ENCODE peak calls at places on chromosomes 6 and 20, in nine cellular contexts. One of them, this sample, is unnamed.

GRCh38 chr6:67393356-67393755 is 1241.7 kb upstream of the ADGRB3 start:
- DNase-seq in psoas muscle: no peak
- DNase-seq in neural crest cell: no peak
- DNase-seq in HCT116: no peak
- DNase-seq in heart right ventricle: no peak
- DNase-seq in endothelial cell: no peak
- DNase-seq in transverse colon: no peak
- DNase-seq in tibial nerve: no peak
- DNase-seq in mucosa of descending colon: no peak
- DNase-seq in this sample: no peak

GRCh38 chr6:105954148-105954547 is 132.0 kb upstream of the PRDM1 start:
- DNase-seq in endothelial cell: no peak
- DNase-seq in psoas muscle: no peak
- DNase-seq in transverse colon: peak
- DNase-seq in tibial nerve: no peak
- DNase-seq in neural crest cell: no peak
- DNase-seq in mucosa of descending colon: no peak
- DNase-seq in heart right ventricle: no peak
- DNase-seq in HCT116: no peak
- DNase-seq in this sample: no peak

GRCh38 chr20:63067721-63068560 is 61.2 kb upstream of the BHLHE23 start:
- DNase-seq in mucosa of descending colon: peak
- DNase-seq in transverse colon: no peak
- DNase-seq in neural crest cell: no peak
- DNase-seq in endothelial cell: no peak
- DNase-seq in HCT116: no peak
- DNase-seq in psoas muscle: peak
- DNase-seq in tibial nerve: no peak
- DNase-seq in heart right ventricle: no peak
- DNase-seq in this sample: no peak

GRCh38 chr6:118761643-118762042 is 110.3 kb upstream of the CEP85L start:
- DNase-seq in neural crest cell: no peak
- DNase-seq in transverse colon: no peak
- DNase-seq in endothelial cell: no peak
- DNase-seq in mucosa of descending colon: no peak
- DNase-seq in tibial nerve: no peak
- DNase-seq in heart right ventricle: no peak
- DNase-seq in psoas muscle: no peak
- DNase-seq in HCT116: no peak
- DNase-seq in this sample: no peak

GRCh38 chr6:117545161-117545595 is 57.1 kb downstream of the GOPC start:
- DNase-seq in psoas muscle: no peak
- DNase-seq in HCT116: no peak
- DNase-seq in neural crest cell: no peak
- DNase-seq in heart right ventricle: no peak
- DNase-seq in tibial nerve: no peak
- DNase-seq in mucosa of descending colon: no peak
- DNase-seq in endothelial cell: no peak
- DNase-seq in transverse colon: no peak
- DNase-seq in this sample: peak

GRCh38 chr6:3822747-3823445 is 26.3 kb upstream of the FAM50B start:
- DNase-seq in tibial nerve: no peak
- DNase-seq in psoas muscle: no peak
- DNase-seq in transverse colon: no peak
- DNase-seq in heart right ventricle: no peak
- DNase-seq in mucosa of descending colon: no peak
- DNase-seq in neural crest cell: no peak
- DNase-seq in endothelial cell: no peak
- DNase-seq in HCT116: no peak
- DNase-seq in this sample: no peak

GRCh38 chr6:3693879-3694278 is 57.6 kb downstream of the PXDC1 start:
- DNase-seq in psoas muscle: no peak
- DNase-seq in tibial nerve: no peak
- DNase-seq in heart right ventricle: no peak
- DNase-seq in mucosa of descending colon: no peak
- DNase-seq in HCT116: no peak
- DNase-seq in neural crest cell: no peak
- DNase-seq in transverse colon: no peak
- DNase-seq in endothelial cell: no peak
- DNase-seq in this sample: no peak

GRCh38 chr6:143941852-143942627 is 66.0 kb downstream of the PLAGL1 start:
- DNase-seq in neural crest cell: peak
- DNase-seq in mucosa of descending colon: peak
- DNase-seq in psoas muscle: peak
- DNase-seq in tibial nerve: no peak
- DNase-seq in HCT116: peak
- DNase-seq in heart right ventricle: no peak
- DNase-seq in transverse colon: peak
- DNase-seq in endothelial cell: peak
- DNase-seq in this sample: peak

GRCh38 chr20:24669701-24670100 is 200.3 kb downstream of the SYNDIG1 start:
- DNase-seq in HCT116: no peak
- DNase-seq in psoas muscle: no peak
- DNase-seq in mucosa of descending colon: peak
- DNase-seq in neural crest cell: no peak
- DNase-seq in heart right ventricle: no peak
- DNase-seq in tibial nerve: no peak
- DNase-seq in transverse colon: no peak
- DNase-seq in endothelial cell: no peak
- DNase-seq in this sample: no peak

GRCh38 chr6:149716584-149716983 is 1.3 kb downstream of the LATS1 start:
- DNase-seq in tibial nerve: no peak
- DNase-seq in mucosa of descending colon: no peak
- DNase-seq in psoas muscle: no peak
- DNase-seq in transverse colon: no peak
- DNase-seq in HCT116: no peak
- DNase-seq in neural crest cell: no peak
- DNase-seq in endothelial cell: no peak
- DNase-seq in heart right ventricle: no peak
- DNase-seq in this sample: peak

GRCh38 chr20:36405255-36405654 is 99.1 kb downstream of the DLGAP4 start:
- DNase-seq in transverse colon: no peak
- DNase-seq in mucosa of descending colon: no peak
- DNase-seq in psoas muscle: no peak
- DNase-seq in neural crest cell: no peak
- DNase-seq in HCT116: no peak
- DNase-seq in heart right ventricle: no peak
- DNase-seq in tibial nerve: no peak
- DNase-seq in endothelial cell: no peak
- DNase-seq in this sample: no peak

GRCh38 chr20:44362466-44362940 is 7.0 kb downstream of the HNF4A start:
- DNase-seq in psoas muscle: no peak
- DNase-seq in heart right ventricle: no peak
- DNase-seq in transverse colon: no peak
- DNase-seq in mucosa of descending colon: no peak
- DNase-seq in endothelial cell: no peak
- DNase-seq in HCT116: no peak
- DNase-seq in tibial nerve: no peak
- DNase-seq in neural crest cell: no peak
- DNase-seq in this sample: no peak
- TF ChIP-seq CTCF in psoas muscle: no peak
- TF ChIP-seq CTCF in heart right ventricle: no peak
- TF ChIP-seq CTCF in transverse colon: no peak
- TF ChIP-seq CTCF in mucosa of descending colon: no peak
- TF ChIP-seq CTCF in endothelial cell: no peak
- TF ChIP-seq CTCF in HCT116: no peak
- TF ChIP-seq CTCF in tibial nerve: no peak
- TF ChIP-seq CTCF in neural crest cell: no peak
- TF ChIP-seq CTCF in this sample: no peak

DNA sequence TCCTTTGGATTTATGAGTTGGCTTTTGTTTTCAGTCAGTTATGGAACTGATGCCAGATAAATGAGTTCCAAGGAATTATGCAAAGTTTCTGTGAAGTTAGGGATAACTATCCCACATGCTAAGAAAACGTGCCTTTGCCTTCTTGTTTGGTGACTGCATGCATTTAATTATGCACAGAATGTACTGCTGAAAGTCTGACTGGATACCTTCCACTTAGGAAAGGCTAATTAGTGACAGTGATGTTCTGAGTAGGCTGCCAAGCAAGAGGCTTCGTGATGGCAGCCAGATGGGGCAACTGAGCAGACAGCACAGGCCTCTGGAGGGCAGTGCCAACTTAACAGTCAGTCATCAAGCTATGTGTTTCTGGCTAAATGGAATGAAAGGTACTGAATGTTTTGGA is 289.9 kb downstream of the CD109 start:
- DNase-seq in neural crest cell: no peak
- DNase-seq in tibial nerve: no peak
- DNase-seq in mucosa of descending colon: no peak
- DNase-seq in HCT116: peak
- DNase-seq in transverse colon: no peak
- DNase-seq in endothelial cell: no peak
- DNase-seq in heart right ventricle: no peak
- DNase-seq in psoas muscle: no peak
- DNase-seq in this sample: peak
- TF ChIP-seq CTCF in neural crest cell: no peak
- TF ChIP-seq CTCF in tibial nerve: no peak
- TF ChIP-seq CTCF in mucosa of descending colon: no peak
- TF ChIP-seq CTCF in HCT116: peak
- TF ChIP-seq CTCF in transverse colon: no peak
- TF ChIP-seq CTCF in endothelial cell: no peak
- TF ChIP-seq CTCF in heart right ventricle: no peak
- TF ChIP-seq CTCF in psoas muscle: no peak
- TF ChIP-seq CTCF in this sample: peak

GRCh38 chr6:24524329-24524728 is 29.6 kb downstream of the ALDH5A1 start:
- DNase-seq in endothelial cell: no peak
- DNase-seq in mucosa of descending colon: no peak
- DNase-seq in heart right ventricle: no peak
- DNase-seq in transverse colon: no peak
- DNase-seq in psoas muscle: no peak
- DNase-seq in neural crest cell: no peak
- DNase-seq in HCT116: no peak
- DNase-seq in tibial nerve: no peak
- DNase-seq in this sample: no peak

GRCh38 chr6:24522821-24523175 is 28.0 kb downstream of the ALDH5A1 start:
- DNase-seq in HCT116: no peak
- DNase-seq in psoas muscle: no peak
- DNase-seq in heart right ventricle: no peak
- DNase-seq in tibial nerve: no peak
- DNase-seq in endothelial cell: no peak
- DNase-seq in neural crest cell: no peak
- DNase-seq in transverse colon: no peak
- DNase-seq in mucosa of descending colon: no peak
- DNase-seq in this sample: no peak

GRCh38 chr6:24522090-24522820 is 27.5 kb downstream of the ALDH5A1 start:
- DNase-seq in endothelial cell: no peak
- DNase-seq in HCT116: no peak
- DNase-seq in heart right ventricle: no peak
- DNase-seq in mucosa of descending colon: no peak
- DNase-seq in tibial nerve: no peak
- DNase-seq in transverse colon: no peak
- DNase-seq in psoas muscle: no peak
- DNase-seq in neural crest cell: no peak
- DNase-seq in this sample: no peak

GRCh38 chr6:24520929-24521546 is 26.3 kb downstream of the ALDH5A1 start:
- DNase-seq in psoas muscle: peak
- DNase-seq in neural crest cell: peak
- DNase-seq in heart right ventricle: peak
- DNase-seq in transverse colon: peak
- DNase-seq in mucosa of descending colon: no peak
- DNase-seq in endothelial cell: peak
- DNase-seq in HCT116: peak
- DNase-seq in tibial nerve: no peak
- DNase-seq in this sample: peak

DNA sequence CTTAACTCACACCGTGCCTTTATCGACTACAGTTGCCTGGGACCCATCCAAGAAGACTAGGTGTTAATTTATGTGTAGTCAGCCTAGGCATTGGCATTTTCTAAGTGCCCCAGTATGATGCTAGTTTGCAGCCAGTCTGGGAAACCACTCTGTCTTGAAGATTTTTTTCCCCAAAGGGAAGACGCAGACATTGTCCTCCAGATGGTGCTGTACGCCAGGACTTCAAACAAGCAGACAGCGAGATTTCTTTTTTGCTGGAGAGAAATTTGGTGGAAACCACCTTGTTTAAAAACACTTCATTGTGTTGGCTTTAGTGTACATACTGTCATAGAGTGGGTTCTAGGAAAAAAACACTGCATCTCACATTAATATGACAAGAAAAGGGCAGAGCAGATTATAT is 30.0 kb downstream of the ALDH5A1 start:
- DNase-seq in psoas muscle: no peak
- DNase-seq in tibial nerve: no peak
- DNase-seq in mucosa of descending colon: no peak
- DNase-seq in neural crest cell: no peak
- DNase-seq in HCT116: peak
- DNase-seq in transverse colon: no peak
- DNase-seq in endothelial cell: peak
- DNase-seq in heart right ventricle: no peak
- DNase-seq in this sample: peak
- TF ChIP-seq CTCF in psoas muscle: no peak
- TF ChIP-seq CTCF in tibial nerve: no peak
- TF ChIP-seq CTCF in mucosa of descending colon: no peak
- TF ChIP-seq CTCF in neural crest cell: peak
- TF ChIP-seq CTCF in HCT116: peak
- TF ChIP-seq CTCF in transverse colon: peak
- TF ChIP-seq CTCF in endothelial cell: peak
- TF ChIP-seq CTCF in heart right ventricle: no peak
- TF ChIP-seq CTCF in this sample: peak

GRCh38 chr6:148166339-148166949 is 176.2 kb upstream of the SASH1 start:
- DNase-seq in heart right ventricle: peak
- DNase-seq in psoas muscle: no peak
- DNase-seq in endothelial cell: no peak
- DNase-seq in mucosa of descending colon: no peak
- DNase-seq in transverse colon: no peak
- DNase-seq in neural crest cell: no peak
- DNase-seq in HCT116: peak
- DNase-seq in tibial nerve: no peak
- DNase-seq in this sample: peak
- TF ChIP-seq CTCF in heart right ventricle: peak
- TF ChIP-seq CTCF in psoas muscle: peak
- TF ChIP-seq CTCF in endothelial cell: peak
- TF ChIP-seq CTCF in mucosa of descending colon: no peak
- TF ChIP-seq CTCF in transverse colon: peak
- TF ChIP-seq CTCF in neural crest cell: peak
- TF ChIP-seq CTCF in HCT116: peak
- TF ChIP-seq CTCF in tibial nerve: peak
- TF ChIP-seq CTCF in this sample: peak

DNA sequence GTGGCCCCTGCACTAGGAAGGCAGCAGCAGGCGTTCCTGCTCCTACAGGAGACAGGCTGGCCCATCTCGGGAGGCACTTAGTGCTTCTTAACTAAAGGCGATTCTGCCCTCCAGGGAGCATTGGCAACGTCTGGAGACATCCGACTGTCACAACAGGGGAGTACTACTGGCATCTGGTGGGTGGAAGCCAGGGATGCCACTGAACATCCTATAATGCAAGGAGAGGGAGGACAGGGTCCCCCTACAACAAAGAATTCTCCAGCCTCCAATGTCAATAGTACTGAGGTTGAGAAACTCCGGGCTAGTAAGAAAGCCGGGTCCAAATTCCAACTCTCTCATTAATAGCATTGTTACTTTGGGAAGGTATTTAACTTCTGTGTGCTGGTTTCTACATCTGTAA is 119.4 kb upstream of the ARMC2 start:
- DNase-seq in heart right ventricle: no peak
- DNase-seq in neural crest cell: no peak
- DNase-seq in HCT116: no peak
- DNase-seq in psoas muscle: no peak
- DNase-seq in tibial nerve: no peak
- DNase-seq in endothelial cell: no peak
- DNase-seq in mucosa of descending colon: no peak
- DNase-seq in transverse colon: no peak
- DNase-seq in this sample: no peak
- TF ChIP-seq CTCF in heart right ventricle: no peak
- TF ChIP-seq CTCF in neural crest cell: no peak
- TF ChIP-seq CTCF in HCT116: no peak
- TF ChIP-seq CTCF in psoas muscle: no peak
- TF ChIP-seq CTCF in tibial nerve: no peak
- TF ChIP-seq CTCF in endothelial cell: no peak
- TF ChIP-seq CTCF in mucosa of descending colon: no peak
- TF ChIP-seq CTCF in transverse colon: no peak
- TF ChIP-seq CTCF in this sample: no peak